ENCODE peak calls at places on chromosomes 2 and 18, in eight cellular contexts. A is astrocyte, X is RWPE1, W is spleen, H is neural progenitor cell, C is transverse colon, J is heart right ventricle, M is fibroblast of lung. O is an unnamed sample.

GRCh38 chr18:13585379-13586153 is 140.8 kb downstream of the FAM210A start:
- DNase-seq in X (no peak), H (no peak), J (no peak), C (no peak), M (no peak), A (no peak), W (no peak), O (no peak)

GRCh38 chr2:201411421-201411820 is 39.8 kb downstream of the TRAK2 start:
- DNase-seq in W (no peak), J (no peak), X (no peak), H (no peak), A (no peak), C (no peak), M (peak; percentile 41), O (no peak)

GRCh38 chr18:22542400-22542835 is 124.7 kb upstream of the CTAGE1 start:
- DNase-seq in W (peak; percentile 78), H (no peak), C (no peak), X (peak; percentile 16), A (peak; percentile 75), J (no peak), M (peak; percentile 47), O (peak; percentile 71)

GRCh38 chr2:46913471-46914381 is 1.9 kb downstream of the MCFD2 start:
- DNase-seq in A (peak; percentile 58), C (peak; percentile 32), X (peak; percentile 70), H (peak; percentile 23), J (peak; percentile 21), M (peak; percentile 53), W (no peak), O (peak; percentile 75)

GRCh38 chr2:27501042-27501441 is 4.4 kb downstream of the GCKR start:
- DNase-seq in W (no peak), A (no peak), X (no peak), C (no peak), H (no peak), J (no peak), M (no peak), O (no peak)

GRCh38 chr2:118269408-118270051 is 181.3 kb downstream of the INSIG2 start:
- DNase-seq in W (no peak), H (peak; percentile 31), A (no peak), J (no peak), X (no peak), C (no peak), M (no peak), O (no peak)

GRCh38 chr2:101560780-101561315 is 85.9 kb upstream of the RFX8 start:
- DNase-seq in X (no peak), A (no peak), H (no peak), J (no peak), W (no peak), M (no peak), C (no peak), O (no peak)

GRCh38 chr2:43925431-43925830 is 70.4 kb downstream of the LRPPRC start:
- DNase-seq in J (no peak), M (no peak), W (no peak), C (no peak), H (no peak), A (no peak), X (no peak), O (no peak)

GRCh38 chr18:27728659-27729058 is 448.3 kb downstream of the CDH2 start:
- DNase-seq in A (no peak), W (no peak), X (peak; percentile 3), J (no peak), H (no peak), M (no peak), C (no peak), O (no peak)

GRCh38 chr2:232340171-232340935 is 38.2 kb upstream of the ALPP start:
- DNase-seq in H (no peak), W (peak; percentile 47), X (no peak), M (no peak), C (no peak), J (no peak), A (no peak), O (no peak)

GRCh38 chr2:36589230-36589630 is 8.7 kb downstream of the FEZ2 start:
- DNase-seq in H (no peak), M (no peak), X (no peak), W (no peak), J (no peak), A (no peak), C (no peak), O (no peak)

GRCh38 chr2:3151153-3151918 is 226.3 kb downstream of the EIPR1 start:
- DNase-seq in M (no peak), J (no peak), H (no peak), C (no peak), X (no peak), A (no peak), W (no peak), O (no peak)

GRCh38 chr2:443211-443610 is 155.3 kb upstream of the ALKAL2 start:
- DNase-seq in M (no peak), C (no peak), A (no peak), X (no peak), H (no peak), W (no peak), J (no peak), O (no peak)

DNA sequence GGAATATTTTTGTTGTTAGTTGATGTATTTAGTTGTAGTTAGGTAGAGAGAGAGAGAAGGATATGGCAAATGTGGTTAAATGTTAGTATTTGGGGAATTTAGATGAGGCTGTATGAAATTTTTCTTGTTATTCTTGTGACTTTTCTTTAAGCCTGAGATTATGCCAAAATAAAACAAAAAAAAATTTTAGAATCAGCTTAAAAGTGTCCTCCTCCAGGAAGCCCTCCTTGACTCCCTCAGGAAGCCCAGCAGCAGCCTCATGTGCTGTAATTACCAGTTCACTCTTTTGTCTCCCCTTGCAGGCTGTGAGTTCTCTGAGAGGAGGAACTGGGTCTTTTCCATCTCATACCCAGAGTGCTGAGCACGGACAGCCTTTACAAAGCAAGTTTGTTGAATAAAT is 243.5 kb downstream of the TFCP2L1 start:
- DNase-seq in X (no peak), W (no peak), H (no peak), C (no peak), M (no peak), J (no peak), A (no peak), O (no peak)
- TF ChIP-seq CTCF in X (no peak), W (no peak), H (no peak), C (no peak), M (no peak), J (no peak), A (no peak), O (no peak)

DNA sequence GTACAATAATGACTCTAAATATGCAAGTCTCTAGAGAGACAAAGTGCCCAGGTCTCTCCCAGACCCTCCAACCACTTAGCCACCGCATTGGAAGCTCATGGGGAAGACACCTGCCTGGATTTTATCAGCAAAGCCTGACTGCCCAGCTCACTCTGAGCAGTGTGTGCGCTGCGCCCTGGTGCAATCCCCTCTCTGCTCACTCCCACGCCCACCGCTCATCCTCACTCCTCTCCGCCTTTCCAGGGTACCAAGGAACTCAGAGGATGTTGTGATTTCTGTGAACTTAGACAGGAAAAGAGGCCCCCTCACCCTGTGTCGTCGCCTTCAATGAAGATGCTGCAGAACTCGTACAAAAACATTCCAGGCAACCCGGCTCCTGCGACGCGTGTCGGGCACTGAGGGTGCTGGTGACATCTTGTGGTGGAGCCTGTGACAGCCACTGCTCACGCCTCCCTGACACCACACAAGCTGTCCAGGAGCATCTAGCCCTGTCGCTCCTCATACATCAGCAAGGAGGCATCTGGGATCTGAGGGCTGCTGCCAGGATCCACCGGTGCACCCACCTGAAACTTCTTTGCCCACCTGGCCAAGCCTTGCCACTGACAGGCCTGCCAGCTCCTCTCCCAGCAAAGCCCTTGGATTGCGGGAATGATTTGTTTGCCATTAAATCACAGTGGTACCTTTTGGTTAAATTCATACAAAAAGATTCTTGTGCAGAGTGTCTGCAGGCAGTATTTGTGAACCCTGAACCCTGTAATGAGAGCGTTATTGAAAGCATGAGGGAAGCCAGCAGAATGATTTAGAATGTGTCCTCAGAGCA is 220.4 kb downstream of the ZNF516 start:
- DNase-seq in A (no peak), X (no peak), C (no peak), J (no peak), H (peak; percentile 85), W (no peak), M (no peak), O (no peak)
- TF ChIP-seq CTCF in A (no peak), X (peak; percentile 22), C (no peak), J (no peak), H (peak; percentile 74), W (peak; percentile 28), M (peak; percentile 9), O (peak; percentile 27)

GRCh38 chr2:203928849-203929248 is 7.7 kb upstream of the ICOS start:
- DNase-seq in X (no peak), J (no peak), C (no peak), W (no peak), A (no peak), H (no peak), M (peak; percentile 15), O (no peak)
- TF ChIP-seq CTCF in X (peak; percentile 13), J (no peak), C (no peak), W (peak; percentile 33), A (peak; percentile 39), H (peak; percentile 14), M (peak; percentile 41), O (peak; percentile 66)

DNA sequence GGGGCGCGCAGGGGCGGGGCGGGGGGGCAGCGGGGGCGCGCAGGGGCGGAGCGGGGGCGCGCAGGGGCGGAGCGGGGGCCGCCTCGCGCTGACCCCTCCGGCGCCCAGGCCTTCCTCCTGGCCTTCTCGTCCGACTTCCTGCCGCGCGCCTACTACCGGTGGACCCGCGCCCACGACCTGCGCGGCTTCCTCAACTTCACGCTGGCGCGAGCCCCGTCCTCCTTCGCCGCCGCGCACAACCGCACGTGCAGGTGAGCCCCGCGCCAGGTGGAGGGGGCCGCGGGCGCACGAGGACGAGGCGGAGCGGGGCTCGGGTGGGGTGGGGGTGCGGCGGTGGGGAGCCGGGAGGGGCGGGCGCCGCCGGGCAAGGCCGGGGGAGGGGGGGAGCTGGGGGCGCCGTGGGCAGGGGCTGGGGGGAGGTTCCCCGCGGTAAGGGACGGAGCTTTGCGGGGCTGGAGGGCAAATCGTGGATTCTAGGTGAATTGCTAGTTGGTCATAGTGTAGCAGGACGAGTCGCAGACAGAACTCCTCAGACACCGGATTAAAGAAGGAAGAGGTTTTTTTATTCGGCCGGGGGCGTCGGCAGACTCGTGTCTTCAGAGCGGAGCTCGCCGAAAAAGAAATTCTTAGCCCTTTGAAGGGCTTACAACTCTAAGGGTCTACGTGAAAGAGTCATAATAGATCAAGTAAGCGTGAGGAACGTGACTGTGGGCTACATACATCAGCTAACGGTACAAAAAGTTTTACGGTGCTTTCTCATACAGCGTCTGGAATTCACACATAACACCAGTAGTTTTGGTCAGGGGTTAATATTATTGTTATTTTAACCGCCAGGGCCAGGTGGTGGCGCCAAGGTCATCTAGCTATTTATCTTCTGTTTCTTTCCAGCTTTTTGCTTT is 29.9 kb downstream of the ANO7 start:
- DNase-seq in C (peak; percentile 51), M (no peak), X (no peak), H (peak; percentile 85), J (peak; percentile 55), A (no peak), W (peak; percentile 92), O (no peak)
- TF ChIP-seq CTCF in C (no peak), M (peak; percentile 18), X (peak; percentile 26), H (peak; percentile 44), J (peak; percentile 10), A (no peak), W (peak; percentile 14), O (peak; percentile 16)

GRCh38 chr18:8898990-8899389 is 193.6 kb downstream of the MTCL1 start:
- DNase-seq in W (no peak), C (no peak), H (no peak), M (no peak), A (peak; percentile 25), X (no peak), J (no peak), O (no peak)
- TF ChIP-seq CTCF in W (no peak), C (no peak), H (no peak), M (no peak), A (no peak), X (no peak), J (no peak), O (no peak)